ENCODE peak calls at places on chromosomes 7 and 10, in five cellular contexts. One of them, this sample, is unnamed.
A peak's percentile ranks its signal among the peaks of the same experiment; 100 is the strongest.

GRCh38 chr7:2982831-2983230 is 60.8 kb downstream of the CARD11 start:
- DNase-seq in Karpas-422: no peak
- DNase-seq in AG09309: no peak
- DNase-seq in astrocyte of the spinal cord: no peak
- DNase-seq in CD4-positive, CD25-positive, alpha-beta regulatory T cell: peak; percentile 54
- DNase-seq in this sample: no peak

GRCh38 chr7:72925546-72926120 is 738 bp downstream of the POM121 start:
- DNase-seq in AG09309: no peak
- DNase-seq in Karpas-422: peak; percentile 52
- DNase-seq in astrocyte of the spinal cord: peak; percentile 6
- DNase-seq in CD4-positive, CD25-positive, alpha-beta regulatory T cell: no peak
- DNase-seq in this sample: no peak

GRCh38 chr7:37031571-37032257 is 307.4 kb upstream of the AOAH start:
- DNase-seq in astrocyte of the spinal cord: peak; percentile 99
- DNase-seq in AG09309: peak; percentile 97
- DNase-seq in CD4-positive, CD25-positive, alpha-beta regulatory T cell: no peak
- DNase-seq in Karpas-422: no peak
- DNase-seq in this sample: no peak

GRCh38 chr10:64537112-64537511 is 1015.9 kb downstream of the REEP3 start:
- DNase-seq in Karpas-422: no peak
- DNase-seq in CD4-positive, CD25-positive, alpha-beta regulatory T cell: no peak
- DNase-seq in AG09309: no peak
- DNase-seq in astrocyte of the spinal cord: no peak
- DNase-seq in this sample: no peak

GRCh38 chr7:107694395-107694794 is 33.8 kb downstream of the SLC26A4 start:
- DNase-seq in AG09309: no peak
- DNase-seq in Karpas-422: no peak
- DNase-seq in astrocyte of the spinal cord: peak; percentile 30
- DNase-seq in CD4-positive, CD25-positive, alpha-beta regulatory T cell: no peak
- DNase-seq in this sample: no peak

GRCh38 chr10:79274279-79275104 is 72.8 kb upstream of the PPIF start:
- DNase-seq in CD4-positive, CD25-positive, alpha-beta regulatory T cell: no peak
- DNase-seq in astrocyte of the spinal cord: peak; percentile 58
- DNase-seq in Karpas-422: no peak
- DNase-seq in AG09309: no peak
- DNase-seq in this sample: no peak

GRCh38 chr7:17070117-17070750 is 188.5 kb upstream of the AGR3 start:
- DNase-seq in CD4-positive, CD25-positive, alpha-beta regulatory T cell: no peak
- DNase-seq in astrocyte of the spinal cord: no peak
- DNase-seq in AG09309: no peak
- DNase-seq in Karpas-422: no peak
- DNase-seq in this sample: no peak

GRCh38 chr7:43782768-43783555 is 24.5 kb downstream of the BLVRA start:
- DNase-seq in CD4-positive, CD25-positive, alpha-beta regulatory T cell: no peak
- DNase-seq in Karpas-422: no peak
- DNase-seq in AG09309: no peak
- DNase-seq in astrocyte of the spinal cord: no peak
- DNase-seq in this sample: no peak

GRCh38 chr7:135333946-135334345 is 100.3 kb downstream of the STRA8 start:
- DNase-seq in AG09309: no peak
- DNase-seq in Karpas-422: no peak
- DNase-seq in astrocyte of the spinal cord: no peak
- DNase-seq in CD4-positive, CD25-positive, alpha-beta regulatory T cell: no peak
- DNase-seq in this sample: no peak

DNA sequence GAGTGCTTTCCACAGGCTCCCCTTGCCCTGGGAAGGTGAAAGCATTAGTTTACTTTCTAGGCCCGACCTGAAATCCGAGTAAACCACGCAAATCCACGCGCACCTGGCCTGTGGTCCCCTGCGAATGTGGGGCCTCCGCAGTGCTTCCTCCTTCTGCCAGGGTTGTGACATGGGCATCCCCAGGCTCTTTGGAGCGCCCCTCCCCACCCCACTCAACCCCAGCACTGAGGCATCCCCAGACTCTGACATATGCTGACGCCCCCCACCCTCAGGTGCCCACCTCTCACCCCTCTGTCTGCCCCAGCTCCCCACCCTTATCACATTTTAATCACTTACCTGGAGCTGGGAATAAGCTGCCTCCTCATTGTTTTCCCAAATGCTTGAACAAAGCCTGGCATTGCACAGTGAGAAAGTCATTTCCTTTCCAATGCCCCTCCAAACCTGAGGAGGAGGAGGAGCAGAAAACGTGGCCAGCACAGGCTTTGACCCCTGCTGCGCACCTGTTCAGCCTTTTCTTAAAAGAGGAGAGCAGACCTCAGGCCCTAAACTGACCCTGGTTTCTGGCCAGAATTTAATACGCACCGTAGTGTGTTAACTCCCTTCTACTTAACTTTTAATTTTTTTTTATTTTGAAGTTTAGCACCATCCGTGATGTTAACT is 129.3 kb downstream of the WDR11 start:
- DNase-seq in astrocyte of the spinal cord: no peak
- DNase-seq in Karpas-422: no peak
- DNase-seq in AG09309: no peak
- DNase-seq in CD4-positive, CD25-positive, alpha-beta regulatory T cell: no peak
- DNase-seq in this sample: no peak
- H3K4me3 ChIP-seq in astrocyte of the spinal cord: no peak overlapping the region
- H3K4me3 ChIP-seq in Karpas-422: no peak overlapping the region
- H3K4me3 ChIP-seq in AG09309: no peak overlapping the region
- H3K4me3 ChIP-seq in CD4-positive, CD25-positive, alpha-beta regulatory T cell: no peak overlapping the region
- H3K4me3 ChIP-seq in this sample: no peak overlapping the region

DNA sequence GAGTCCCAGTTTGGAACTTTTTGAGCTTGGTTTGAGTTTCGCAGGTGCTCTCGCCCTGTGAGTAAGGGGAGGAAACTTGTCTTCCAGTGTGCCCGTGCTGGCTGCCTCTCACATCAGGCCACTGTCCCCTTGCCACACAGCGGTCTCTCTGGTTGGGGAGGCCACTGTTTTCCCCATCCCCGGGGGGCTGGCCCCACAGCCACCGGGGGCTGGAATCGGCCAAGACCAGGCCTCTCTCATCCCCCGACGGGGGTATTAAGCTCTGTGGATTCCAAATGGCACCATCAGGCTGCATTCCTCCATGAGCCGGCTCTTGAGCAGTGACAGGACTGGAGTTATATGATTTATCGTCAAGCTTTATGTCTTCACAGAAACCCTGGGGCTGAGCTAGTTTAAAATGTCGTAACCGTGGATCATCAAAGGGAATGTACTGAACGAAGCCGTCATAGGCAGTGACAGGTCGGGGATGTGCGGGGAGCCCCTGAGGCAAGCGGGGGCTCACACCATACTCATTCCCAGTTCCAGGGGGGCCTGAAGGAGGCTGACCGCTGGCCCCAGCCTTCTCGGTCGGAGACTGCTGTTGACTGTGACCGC is 30.8 kb downstream of the JCAD start:
- DNase-seq in Karpas-422: no peak
- DNase-seq in CD4-positive, CD25-positive, alpha-beta regulatory T cell: no peak
- DNase-seq in astrocyte of the spinal cord: no peak
- DNase-seq in AG09309: no peak
- DNase-seq in this sample: no peak
- H3K4me3 ChIP-seq in Karpas-422: no peak overlapping the region
- H3K4me3 ChIP-seq in CD4-positive, CD25-positive, alpha-beta regulatory T cell: no peak overlapping the region
- H3K4me3 ChIP-seq in astrocyte of the spinal cord: no peak overlapping the region
- H3K4me3 ChIP-seq in AG09309: no peak overlapping the region
- H3K4me3 ChIP-seq in this sample: no peak overlapping the region

GRCh38 chr7:15462721-15463389 is 99.0 kb downstream of the AGMO start:
- DNase-seq in CD4-positive, CD25-positive, alpha-beta regulatory T cell: no peak
- DNase-seq in astrocyte of the spinal cord: no peak
- DNase-seq in AG09309: no peak
- DNase-seq in Karpas-422: no peak
- DNase-seq in this sample: no peak
- H3K4me3 ChIP-seq in CD4-positive, CD25-positive, alpha-beta regulatory T cell: no peak overlapping the region
- H3K4me3 ChIP-seq in astrocyte of the spinal cord: no peak overlapping the region
- H3K4me3 ChIP-seq in AG09309: no peak overlapping the region
- H3K4me3 ChIP-seq in Karpas-422: no peak overlapping the region
- H3K4me3 ChIP-seq in this sample: no peak overlapping the region

GRCh38 chr7:150451833-150452431 is 1.5 kb downstream of the GIMAP8 start:
- DNase-seq in Karpas-422: no peak
- DNase-seq in astrocyte of the spinal cord: no peak
- DNase-seq in CD4-positive, CD25-positive, alpha-beta regulatory T cell: peak; percentile 17
- DNase-seq in AG09309: no peak
- DNase-seq in this sample: no peak

GRCh38 chr7:150453186-150453585 is 2.8 kb downstream of the GIMAP8 start:
- DNase-seq in astrocyte of the spinal cord: no peak
- DNase-seq in CD4-positive, CD25-positive, alpha-beta regulatory T cell: peak; percentile 4
- DNase-seq in AG09309: no peak
- DNase-seq in Karpas-422: no peak
- DNase-seq in this sample: no peak

GRCh38 chr7:150451097-150451793 is 815 bp downstream of the GIMAP8 start:
- DNase-seq in AG09309: no peak
- DNase-seq in Karpas-422: peak; percentile 52
- DNase-seq in CD4-positive, CD25-positive, alpha-beta regulatory T cell: peak; percentile 64
- DNase-seq in astrocyte of the spinal cord: no peak
- DNase-seq in this sample: no peak

GRCh38 chr7:150450491-150450992 is at the start of gene GIMAP8:
- DNase-seq in CD4-positive, CD25-positive, alpha-beta regulatory T cell: peak; percentile 48
- DNase-seq in astrocyte of the spinal cord: no peak
- DNase-seq in Karpas-422: no peak
- DNase-seq in AG09309: no peak
- DNase-seq in this sample: no peak

DNA sequence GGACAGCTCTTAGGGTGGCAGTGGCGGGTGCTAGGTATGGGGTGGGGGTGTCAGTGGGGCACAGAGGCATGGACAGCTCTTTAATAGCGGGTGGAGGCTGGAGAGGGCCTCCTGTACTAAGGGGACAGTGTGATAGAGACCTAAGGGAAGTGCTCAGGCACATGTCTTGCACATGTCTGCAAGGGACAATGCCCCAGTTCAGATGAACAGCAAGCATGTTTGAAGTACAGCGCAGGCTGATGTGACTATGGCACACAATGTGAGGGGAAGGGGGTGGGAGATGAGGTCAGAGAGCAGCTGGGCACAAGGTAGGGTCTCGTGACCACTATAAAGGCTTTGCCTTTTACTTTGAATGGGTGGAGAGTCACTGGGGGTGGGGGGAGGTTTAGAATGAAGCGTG is 3.5 kb downstream of the GIMAP8 start:
- DNase-seq in Karpas-422: no peak
- DNase-seq in astrocyte of the spinal cord: no peak
- DNase-seq in AG09309: no peak
- DNase-seq in CD4-positive, CD25-positive, alpha-beta regulatory T cell: no peak
- DNase-seq in this sample: no peak
- H3K4me3 ChIP-seq in Karpas-422: no peak overlapping the region
- H3K4me3 ChIP-seq in astrocyte of the spinal cord: no peak overlapping the region
- H3K4me3 ChIP-seq in AG09309: no peak overlapping the region
- H3K4me3 ChIP-seq in CD4-positive, CD25-positive, alpha-beta regulatory T cell: peak overlapping the region; percentile 22
- H3K4me3 ChIP-seq in this sample: no peak overlapping the region

GRCh38 chr10:3806603-3807002 is 21.6 kb upstream of the KLF6 start:
- DNase-seq in CD4-positive, CD25-positive, alpha-beta regulatory T cell: no peak
- DNase-seq in astrocyte of the spinal cord: peak; percentile 77
- DNase-seq in AG09309: no peak
- DNase-seq in Karpas-422: no peak
- DNase-seq in this sample: no peak

GRCh38 chr10:3807221-3807927 is 22.4 kb upstream of the KLF6 start:
- DNase-seq in AG09309: no peak
- DNase-seq in CD4-positive, CD25-positive, alpha-beta regulatory T cell: peak; percentile 44
- DNase-seq in Karpas-422: peak; percentile 43
- DNase-seq in astrocyte of the spinal cord: peak; percentile 79
- DNase-seq in this sample: no peak

GRCh38 chr10:3807928-3808496 is 23.0 kb upstream of the KLF6 start:
- DNase-seq in AG09309: no peak
- DNase-seq in CD4-positive, CD25-positive, alpha-beta regulatory T cell: no peak
- DNase-seq in astrocyte of the spinal cord: no peak
- DNase-seq in Karpas-422: no peak
- DNase-seq in this sample: no peak

GRCh38 chr10:3811331-3811870 is 26.4 kb upstream of the KLF6 start:
- DNase-seq in astrocyte of the spinal cord: peak; percentile 93
- DNase-seq in Karpas-422: peak; percentile 41
- DNase-seq in AG09309: no peak
- DNase-seq in CD4-positive, CD25-positive, alpha-beta regulatory T cell: peak; percentile 45
- DNase-seq in this sample: peak; percentile 74

DNA sequence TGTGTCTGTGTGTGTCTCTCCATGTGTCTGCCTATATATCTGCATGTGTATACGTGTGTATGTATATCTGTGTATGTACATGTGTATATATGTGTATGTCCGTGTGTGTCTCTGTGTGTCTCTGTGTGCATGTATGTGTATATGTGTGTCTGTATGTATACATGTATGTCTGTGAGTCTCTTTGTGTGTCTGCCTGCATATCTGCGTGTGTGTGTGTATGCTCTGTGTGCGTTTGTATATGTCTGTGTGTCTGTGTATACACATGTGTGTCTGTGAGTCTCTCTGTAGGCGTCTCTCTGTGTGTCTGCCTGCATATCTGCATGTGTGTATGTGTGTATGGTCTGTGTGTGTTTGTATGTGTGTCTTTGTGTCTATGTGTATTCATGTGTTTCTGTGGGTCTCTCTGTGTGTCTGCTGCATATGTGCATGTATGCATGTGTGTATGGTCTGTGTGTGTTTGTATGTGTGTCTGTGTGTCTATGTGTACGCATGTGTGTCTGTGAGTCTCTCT is 23.7 kb upstream of the KLF6 start:
- DNase-seq in AG09309: no peak
- DNase-seq in astrocyte of the spinal cord: no peak
- DNase-seq in Karpas-422: no peak
- DNase-seq in CD4-positive, CD25-positive, alpha-beta regulatory T cell: no peak
- DNase-seq in this sample: no peak
- H3K4me3 ChIP-seq in AG09309: no peak overlapping the region
- H3K4me3 ChIP-seq in astrocyte of the spinal cord: peak overlapping the region; percentile 26
- H3K4me3 ChIP-seq in Karpas-422: peak overlapping the region; percentile 27
- H3K4me3 ChIP-seq in CD4-positive, CD25-positive, alpha-beta regulatory T cell: peak overlapping the region; percentile 34
- H3K4me3 ChIP-seq in this sample: no peak overlapping the region

DNA sequence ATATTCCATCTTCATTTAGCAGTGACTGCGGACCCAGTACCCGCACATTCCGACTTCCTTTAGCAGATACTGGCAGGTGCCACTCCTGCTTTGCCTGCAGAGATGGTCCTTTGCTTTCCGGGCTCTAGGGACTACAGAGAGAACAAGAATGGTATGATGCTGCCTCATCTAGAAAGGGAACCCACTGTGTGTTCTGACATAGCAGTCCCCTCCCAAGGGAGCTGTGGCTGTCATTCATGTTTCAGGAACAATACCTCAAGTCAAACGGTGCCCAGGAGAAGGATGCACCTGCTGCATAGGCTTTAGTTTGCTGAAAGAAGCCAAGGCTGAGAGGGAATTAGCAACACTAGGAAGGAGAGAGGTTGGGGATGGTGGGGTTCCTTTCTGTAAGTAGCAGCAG is 15.9 kb upstream of the TMEM72 start:
- DNase-seq in Karpas-422: peak; percentile 81
- DNase-seq in astrocyte of the spinal cord: no peak
- DNase-seq in AG09309: no peak
- DNase-seq in CD4-positive, CD25-positive, alpha-beta regulatory T cell: no peak
- DNase-seq in this sample: peak; percentile 19
- H3K4me3 ChIP-seq in Karpas-422: peak overlapping the region; percentile 34
- H3K4me3 ChIP-seq in astrocyte of the spinal cord: no peak overlapping the region
- H3K4me3 ChIP-seq in AG09309: no peak overlapping the region
- H3K4me3 ChIP-seq in CD4-positive, CD25-positive, alpha-beta regulatory T cell: no peak overlapping the region
- H3K4me3 ChIP-seq in this sample: no peak overlapping the region

GRCh38 chr10:72784551-72785421 is 92.8 kb downstream of the MCU start:
- DNase-seq in CD4-positive, CD25-positive, alpha-beta regulatory T cell: no peak
- DNase-seq in Karpas-422: no peak
- DNase-seq in AG09309: peak; percentile 74
- DNase-seq in astrocyte of the spinal cord: peak; percentile 81
- DNase-seq in this sample: no peak

GRCh38 chr10:72783290-72783689 is 91.3 kb downstream of the MCU start:
- DNase-seq in CD4-positive, CD25-positive, alpha-beta regulatory T cell: no peak
- DNase-seq in AG09309: no peak
- DNase-seq in astrocyte of the spinal cord: no peak
- DNase-seq in Karpas-422: no peak
- DNase-seq in this sample: no peak

GRCh38 chr10:72779874-72780273 is 87.9 kb downstream of the MCU start:
- DNase-seq in CD4-positive, CD25-positive, alpha-beta regulatory T cell: no peak
- DNase-seq in Karpas-422: no peak
- DNase-seq in AG09309: no peak
- DNase-seq in astrocyte of the spinal cord: no peak
- DNase-seq in this sample: no peak

GRCh38 chr10:72790216-72790990 is 98.5 kb downstream of the MCU start:
- DNase-seq in CD4-positive, CD25-positive, alpha-beta regulatory T cell: no peak
- DNase-seq in AG09309: no peak
- DNase-seq in Karpas-422: no peak
- DNase-seq in astrocyte of the spinal cord: no peak
- DNase-seq in this sample: no peak

GRCh38 chr10:72785422-72785818 is 93.5 kb downstream of the MCU start:
- DNase-seq in astrocyte of the spinal cord: no peak
- DNase-seq in AG09309: no peak
- DNase-seq in Karpas-422: no peak
- DNase-seq in CD4-positive, CD25-positive, alpha-beta regulatory T cell: no peak
- DNase-seq in this sample: no peak
- H3K4me3 ChIP-seq in astrocyte of the spinal cord: no peak overlapping the region
- H3K4me3 ChIP-seq in AG09309: no peak overlapping the region
- H3K4me3 ChIP-seq in Karpas-422: no peak overlapping the region
- H3K4me3 ChIP-seq in CD4-positive, CD25-positive, alpha-beta regulatory T cell: no peak overlapping the region
- H3K4me3 ChIP-seq in this sample: no peak overlapping the region